ENCODE peak calls at places on chromosomes 6 and 20, in six cellular contexts. G is A549, B is SK-N-SH, F is H1, Y is K562, Z is HepG2. K is an unnamed sample.

GRCh38 chr6:52691718-52692117 is 20.8 kb downstream of the TMEM14A start:
- DNase-seq in G (no peak), F (no peak), Y (no peak), B (no peak), Z (no peak), K (no peak)

GRCh38 chr6:107866606-107867301 is 42.6 kb upstream of the SCML4 start:
- DNase-seq in Y (no peak), F (no peak), G (no peak), Z (peak), B (peak), K (no peak)

GRCh38 chr20:58647162-58647813 is 3.8 kb upstream of the STX16 start:
- DNase-seq in G (no peak), F (peak), B (peak), Y (peak), Z (no peak), K (no peak)

GRCh38 chr20:49775229-49775693 is 37.4 kb upstream of the SLC9A8 start:
- DNase-seq in F (peak), Y (peak), B (no peak), G (peak), Z (peak), K (no peak)

GRCh38 chr6:291148-291696 is 1.1 kb upstream of the DUSP22 start:
- DNase-seq in B (no peak), G (peak), Z (no peak), F (peak), Y (no peak), K (no peak)

GRCh38 chr6:113129991-113130390 is 727.2 kb upstream of the MARCKS start:
- DNase-seq in Y (no peak), G (no peak), F (no peak), B (no peak), Z (no peak), K (no peak)

GRCh38 chr6:144036064-144036873 is 28.2 kb upstream of the PLAGL1 start:
- DNase-seq in Z (peak), F (no peak), G (no peak), Y (no peak), B (no peak), K (no peak)

GRCh38 chr6:106223300-106223930 is 102.1 kb downstream of the ATG5 start:
- DNase-seq in G (peak), F (no peak), Y (peak), B (peak), Z (peak), K (peak)

GRCh38 chr6:38997128-38997761 is 51.3 kb upstream of the GLP1R start:
- DNase-seq in B (peak), Z (peak), F (peak), Y (peak), G (peak), K (no peak)

GRCh38 chr6:129583864-129584263 is 126.1 kb downstream of the ARHGAP18 start:
- DNase-seq in G (no peak), F (no peak), Y (no peak), B (no peak), Z (no peak), K (no peak)

GRCh38 chr6:35058041-35058675 is 83.0 kb downstream of the TCP11 start:
- DNase-seq in B (peak), Z (no peak), F (no peak), G (no peak), Y (no peak), K (no peak)

GRCh38 chr6:35300848-35301247 is 3.2 kb downstream of the DEF6 start:
- DNase-seq in Y (no peak), Z (no peak), F (no peak), B (no peak), G (no peak), K (no peak)

GRCh38 chr6:47700051-47700450 is 1.7 kb downstream of the ADGRF4 start:
- DNase-seq in G (peak), F (no peak), B (no peak), Z (no peak), Y (no peak), K (no peak)

GRCh38 chr6:37624606-37625574 is 72.8 kb downstream of the MDGA1 start:
- DNase-seq in F (no peak), Z (no peak), B (peak), G (peak), Y (peak), K (no peak)

GRCh38 chr6:23414204-23414501 is 711.9 kb upstream of the NRSN1 start:
- DNase-seq in Z (no peak), B (peak), F (no peak), Y (no peak), G (no peak), K (peak)

GRCh38 chr6:157695301-157696030 is 127.6 kb upstream of the SNX9 start:
- DNase-seq in F (no peak), G (no peak), Y (no peak), B (no peak), Z (no peak), K (no peak)

GRCh38 chr20:56760610-56761009 is 131.5 kb downstream of the TFAP2C start:
- DNase-seq in F (no peak), Z (no peak), G (no peak), B (no peak), Y (no peak), K (no peak)

GRCh38 chr6:53290547-53291510 is 57.9 kb downstream of the ELOVL5 start:
- DNase-seq in B (no peak), Z (no peak), Y (no peak), G (no peak), F (no peak), K (no peak)

GRCh38 chr6:48916523-48917050 is 546.5 kb downstream of the MMUT start:
- DNase-seq in B (no peak), Y (no peak), G (no peak), F (no peak), Z (peak), K (no peak)

GRCh38 chr20:38230957-38231785 is 29.4 kb downstream of the KIAA1755 start:
- DNase-seq in G (no peak), Y (no peak), Z (no peak), F (no peak), B (no peak), K (no peak)

GRCh38 chr6:126344181-126344580 is 4.3 kb downstream of the CENPW start:
- DNase-seq in Y (no peak), B (no peak), Z (no peak), F (no peak), G (no peak), K (no peak)

GRCh38 chr6:166046232-166046631 is 121.4 kb downstream of the TBXT start:
- DNase-seq in G (peak), Z (no peak), Y (no peak), B (no peak), F (no peak), K (no peak)

GRCh38 chr6:169250660-169251059 is 3.0 kb downstream of the THBS2 start:
- DNase-seq in Z (no peak), G (peak), B (no peak), F (no peak), Y (no peak), K (no peak)

GRCh38 chr20:59765599-59766177 is 161.3 kb downstream of the PHACTR3 start:
- DNase-seq in Y (peak), B (no peak), G (no peak), Z (no peak), F (no peak), K (no peak)

GRCh38 chr20:39016496-39016895 is 54.4 kb downstream of the DHX35 start:
- DNase-seq in G (no peak), Y (no peak), Z (no peak), B (no peak), F (no peak), K (no peak)

GRCh38 chr6:149028767-149029405 is 282.1 kb downstream of the UST start:
- DNase-seq in F (no peak), B (peak), Z (peak), G (peak), Y (peak), K (peak)

GRCh38 chr6:87291879-87292278 is 30.5 kb upstream of the SMIM8 start:
- DNase-seq in G (no peak), Z (no peak), B (no peak), F (no peak), Y (no peak), K (no peak)

GRCh38 chr6:87293526-87293925 is 28.9 kb upstream of the SMIM8 start:
- DNase-seq in Y (no peak), G (no peak), Z (no peak), F (no peak), B (no peak), K (no peak)

DNA sequence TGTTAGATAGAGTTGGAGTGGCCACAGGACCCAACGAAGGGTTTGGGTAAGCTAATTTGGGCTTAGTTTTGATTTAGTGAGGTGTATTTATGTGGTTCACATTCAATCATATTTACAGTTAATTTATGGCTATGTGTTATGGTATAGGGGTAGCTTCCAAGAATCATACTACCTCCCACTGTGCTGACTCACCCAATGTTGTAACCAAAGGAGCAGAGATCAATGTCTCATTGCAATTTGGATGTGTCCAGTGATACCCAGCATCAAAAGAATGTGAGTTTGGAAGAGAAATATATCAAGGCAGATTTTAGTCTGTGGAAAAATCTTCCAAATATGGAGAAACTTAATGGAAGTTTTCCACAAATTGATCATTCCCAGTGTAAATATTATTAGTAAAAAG is 25.3 kb upstream of the SMIM8 start:
- DNase-seq in B (no peak), Y (no peak), Z (no peak), F (no peak), G (no peak), K (no peak)
- TF ChIP-seq CHD2 in B (no peak), Y (no peak), Z (no peak), F (no peak), G (no peak), K (no peak)

GRCh38 chr6:84788689-84789088 is 24.3 kb upstream of the TBX18 start:
- DNase-seq in G (no peak), F (no peak), Y (no peak), B (no peak), Z (no peak), K (no peak)

GRCh38 chr6:84796343-84796742 is 31.9 kb upstream of the TBX18 start:
- DNase-seq in Y (no peak), Z (no peak), F (no peak), G (no peak), B (no peak), K (no peak)

GRCh38 chr6:84789170-84789569 is 24.8 kb upstream of the TBX18 start:
- DNase-seq in B (no peak), G (no peak), Y (no peak), Z (no peak), F (no peak), K (no peak)

GRCh38 chr6:84791233-84791632 is 26.8 kb upstream of the TBX18 start:
- DNase-seq in Z (no peak), G (no peak), F (no peak), B (no peak), Y (peak), K (no peak)

DNA sequence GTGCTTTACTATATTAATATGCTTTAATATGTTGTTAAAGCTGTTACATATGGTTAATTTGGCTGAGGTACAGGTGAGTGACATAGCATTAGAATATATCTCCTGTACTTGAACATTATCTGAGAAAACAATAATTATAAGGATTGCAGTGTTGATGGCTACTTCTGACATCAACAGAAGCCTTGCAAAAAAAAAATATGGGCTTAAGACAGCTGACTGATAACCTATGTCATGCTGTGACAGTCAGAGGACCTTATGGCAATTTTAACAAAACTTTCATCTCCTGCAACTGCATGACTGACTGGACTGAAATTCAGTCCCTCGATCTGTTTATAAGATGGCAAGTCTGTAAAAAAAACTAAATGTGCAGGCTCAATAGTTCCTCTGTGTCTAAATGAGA is 27.5 kb upstream of the TBX18 start:
- DNase-seq in Y (no peak), F (no peak), G (no peak), B (no peak), Z (no peak), K (no peak)
- TF ChIP-seq CHD2 in Y (no peak), F (no peak), G (no peak), B (no peak), Z (no peak), K (no peak)

GRCh38 chr6:42694586-42694985 is 27.8 kb downstream of the PRPH2 start:
- DNase-seq in G (no peak), F (no peak), B (no peak), Z (no peak), Y (no peak), K (no peak)
- TF ChIP-seq CHD2 in G (no peak), F (no peak), B (no peak), Z (no peak), Y (no peak), K (no peak)

GRCh38 chr6:100466410-100467143 is 1.9 kb upstream of the SIM1 start:
- DNase-seq in Y (no peak), F (no peak), B (no peak), G (no peak), Z (peak), K (no peak)
- TF ChIP-seq CHD2 in Y (no peak), F (no peak), B (no peak), G (no peak), Z (no peak), K (no peak)

GRCh38 chr6:33987531-33988021 is 158.3 kb downstream of the GRM4 start:
- DNase-seq in B (no peak), Z (no peak), G (no peak), Y (no peak), F (peak), K (no peak)
- TF ChIP-seq CHD2 in B (no peak), Z (no peak), G (no peak), Y (no peak), F (no peak), K (no peak)

DNA sequence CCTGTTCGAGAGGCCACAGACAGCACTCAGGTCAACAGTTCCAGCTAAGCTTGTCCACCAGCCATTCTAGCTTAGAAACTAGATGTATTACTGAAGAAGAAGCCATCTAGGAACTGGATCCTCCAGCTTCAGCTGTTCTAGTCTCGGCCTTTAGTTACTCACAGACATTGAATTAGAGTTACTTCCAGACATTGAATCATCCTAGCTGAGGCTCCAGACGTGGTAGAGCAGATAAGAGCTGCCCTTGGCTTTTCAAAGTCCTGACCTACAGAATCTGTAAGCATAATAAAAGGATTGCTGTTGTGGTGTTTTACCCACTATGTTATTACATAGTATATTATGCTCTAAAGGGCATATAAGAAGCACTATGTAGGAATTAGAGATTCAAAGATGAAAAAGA is 84.8 kb downstream of the MMS22L start:
- DNase-seq in B (no peak), Y (no peak), F (no peak), Z (no peak), G (no peak), K (no peak)
- TF ChIP-seq CHD2 in B (no peak), Y (no peak), F (no peak), Z (no peak), G (no peak), K (no peak)

DNA sequence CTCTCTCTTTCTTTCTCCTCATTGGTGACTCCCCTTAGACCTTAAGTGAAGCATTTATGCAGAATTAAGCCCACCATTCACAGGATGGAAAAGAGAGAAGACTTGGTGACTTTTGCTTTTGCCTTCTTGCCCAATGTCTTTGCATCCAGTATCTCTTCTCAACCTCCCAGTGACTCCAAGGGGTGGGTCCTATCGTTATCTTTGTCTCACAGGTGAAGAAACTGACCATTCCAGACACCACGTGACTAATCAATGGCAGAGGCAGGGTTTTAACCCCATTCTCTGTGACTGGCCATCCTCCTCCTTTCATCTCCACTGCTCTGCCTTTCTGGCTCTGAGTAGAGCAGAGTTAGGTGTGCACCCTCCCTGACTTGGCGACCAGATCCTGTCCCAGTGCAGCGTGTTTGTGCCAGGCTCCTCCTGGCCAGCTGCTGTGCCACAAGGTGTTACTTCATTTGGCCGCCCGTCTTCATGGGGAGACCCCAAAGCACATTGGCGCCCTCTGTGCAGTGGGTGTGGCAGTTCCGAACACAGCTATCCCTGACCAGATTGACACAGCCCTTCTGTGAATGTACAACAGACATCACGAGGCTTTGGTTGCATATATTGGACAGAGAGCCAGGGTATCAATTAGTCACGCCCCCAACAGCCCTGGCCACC is 501.3 kb downstream of the CD83 start:
- DNase-seq in Z (no peak), Y (peak), G (no peak), B (no peak), F (no peak), K (no peak)
- TF ChIP-seq CHD2 in Z (no peak), Y (no peak), G (no peak), B (no peak), F (no peak), K (no peak)

DNA sequence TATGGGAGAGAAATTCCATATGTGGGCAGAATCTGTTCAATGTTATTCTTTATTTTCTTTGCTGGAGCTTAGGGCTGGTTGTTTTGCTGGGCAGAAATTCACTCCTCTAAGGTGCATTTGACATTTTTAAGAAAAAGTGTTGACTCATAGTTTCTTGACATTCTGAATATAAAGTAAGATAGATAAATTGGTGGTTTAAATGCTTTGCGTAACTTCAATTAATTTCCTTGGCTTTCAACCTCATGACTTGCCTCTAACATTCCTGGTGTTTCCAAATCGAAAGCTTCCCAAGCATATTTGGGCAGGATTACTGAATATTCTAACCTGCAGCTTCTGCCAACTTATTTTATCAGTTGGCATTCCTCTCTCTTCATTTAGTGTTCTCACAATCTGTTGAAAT is 718.7 kb upstream of the ADGRB3 start:
- DNase-seq in G (no peak), Y (no peak), F (no peak), B (no peak), Z (no peak), K (no peak)
- TF ChIP-seq CHD2 in G (no peak), Y (no peak), F (no peak), B (no peak), Z (no peak), K (no peak)

GRCh38 chr6:3913958-3914337 is 64.8 kb downstream of the FAM50B start:
- DNase-seq in Y (no peak), Z (peak), G (no peak), B (no peak), F (peak), K (no peak)
- TF ChIP-seq CHD2 in Y (no peak), Z (no peak), G (no peak), B (no peak), F (no peak), K (no peak)

K was measured in GM12878.